ENCODE peak calls at places on chromosomes 3 and 15, in four cellular contexts. K is hepatocyte, D is PC-3, F is OCI-LY7. Q is an unnamed sample. For H3K4me1, the result is how much of the 10 kb centered on the place peaks cover.

GRCh38 chr3:101151286-101151901 is 158.2 kb upstream of the ABI3BP start:
- DNase-seq in F (no peak), D (no peak), K (no peak), Q (no peak)

GRCh38 chr3:123155471-123156011 is 46.2 kb upstream of the SEC22A start:
- DNase-seq in K (no peak), D (no peak), F (no peak), Q (no peak)

GRCh38 chr15:34223904-34224596 is 766 bp upstream of the EMC4 start:
- DNase-seq in F (peak), K (no peak), D (no peak), Q (peak)

GRCh38 chr3:33441322-33441976 is 1.2 kb upstream of the UBP1 start:
- DNase-seq in D (peak), F (no peak), K (peak), Q (no peak)

GRCh38 chr3:135706758-135707375 is 258.7 kb upstream of the PPP2R3A start:
- DNase-seq in D (no peak), F (no peak), K (no peak), Q (no peak)

GRCh38 chr3:4043867-4044575 is 244.8 kb downstream of the LRRN1 start:
- DNase-seq in F (no peak), K (no peak), D (no peak), Q (no peak)

GRCh38 chr15:57313134-57313483 is 63.2 kb upstream of the CGNL1 start:
- DNase-seq in F (no peak), D (no peak), K (no peak), Q (no peak)

GRCh38 chr3:157087398-157088132 is 72.4 kb downstream of the CCNL1 start:
- DNase-seq in D (peak), K (no peak), F (no peak), Q (peak)

GRCh38 chr3:154753101-154753500 is 323.1 kb upstream of the GPR149 start:
- DNase-seq in K (no peak), D (no peak), F (no peak), Q (no peak)

GRCh38 chr3:54222318-54222717 is 100.0 kb downstream of the CACNA2D3 start:
- DNase-seq in D (peak), F (no peak), K (no peak), Q (no peak)

GRCh38 chr3:127215714-127216414 is 22.9 kb downstream of the PRR23E start:
- DNase-seq in D (no peak), F (no peak), K (no peak), Q (no peak)
- H3K4me1 ChIP-seq in D (under half), F (under half), K (under half), Q (under half)

GRCh38 chr3:15297592-15298350 is 34.6 kb downstream of the SH3BP5 start:
- DNase-seq in K (no peak), D (no peak), F (no peak), Q (no peak)
- TF ChIP-seq EZH2phosphoT487 in K (no peak), D (no peak), F (no peak), Q (no peak)

DNA sequence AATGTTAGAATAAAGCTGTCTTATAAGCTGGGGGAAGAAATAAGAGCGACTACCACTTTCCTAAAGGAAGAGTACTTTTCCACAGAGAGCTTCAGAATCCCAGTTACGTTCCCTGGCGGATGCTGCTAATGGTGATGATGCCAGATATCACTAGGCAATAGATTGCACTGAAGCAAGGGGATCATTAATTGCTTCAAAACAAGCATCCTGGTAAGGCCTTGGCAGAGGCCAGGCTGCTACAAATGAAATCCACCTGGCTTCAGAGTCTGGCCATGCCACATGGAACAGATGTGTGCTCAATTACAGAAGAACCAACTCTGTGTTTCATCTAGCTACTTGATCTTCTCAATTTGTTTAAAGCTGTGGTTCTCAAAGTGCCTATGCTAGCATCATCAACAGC is 129.2 kb upstream of the IL12A start:
- DNase-seq in K (no peak), D (no peak), F (no peak), Q (no peak)
- H3K4me1 ChIP-seq in K (under half), D (under half), F (under half), Q (under half)

DNA sequence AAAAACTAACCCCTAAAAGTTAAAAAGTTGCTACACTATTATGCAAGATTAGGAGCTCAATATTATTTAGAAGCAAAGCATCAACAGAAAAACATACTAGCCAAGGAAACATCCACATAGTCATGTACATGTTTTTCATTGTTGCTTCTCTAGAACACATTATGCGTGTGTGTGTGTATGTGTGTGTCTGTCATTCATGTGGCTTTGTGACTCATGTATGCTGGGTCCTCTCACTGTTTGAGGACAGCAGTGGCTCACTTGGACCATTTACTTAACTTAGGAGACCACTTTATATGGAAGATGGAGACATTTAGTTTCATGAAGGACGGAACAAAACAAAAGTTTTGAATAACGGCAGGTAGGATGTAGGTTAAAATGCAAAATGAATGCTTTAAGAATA is 219.4 kb upstream of the THBS1 start:
- DNase-seq in F (no peak), K (no peak), D (no peak), Q (no peak)
- TF ChIP-seq EZH2phosphoT487 in F (no peak), K (no peak), D (no peak), Q (no peak)